ENCODE peak calls at places on chromosomes 4 and X, in six cellular contexts. K is A549, R is breast epithelium, W is transverse colon, U is HCT116, E is K562. V is an unnamed sample.

GRCh38 chr4:74583066-74583700 is 138.2 kb downstream of the AREG start:
- DNase-seq in E (no peak), W (no peak), U (no peak), K (no peak), R (no peak), V (no peak)

GRCh38 chrX:112735147-112735546 is 55.4 kb upstream of the LHFPL1 start:
- DNase-seq in E (no peak), W (no peak), U (no peak), R (no peak), K (no peak), V (no peak)

GRCh38 chrX:115960440-115961084 is 210.0 kb upstream of the AGTR2 start:
- DNase-seq in W (peak; percentile 76), K (no peak), U (no peak), E (no peak), R (no peak), V (no peak)

GRCh38 chrX:16215660-16216059 is 48.4 kb downstream of the MAGEB17 start:
- DNase-seq in K (no peak), U (no peak), R (no peak), E (no peak), W (no peak), V (no peak)

GRCh38 chr4:116233971-116234370 is 851.4 kb downstream of the TRAM1L1 start:
- DNase-seq in W (no peak), E (no peak), U (no peak), K (no peak), R (no peak), V (no peak)

GRCh38 chr4:171813195-171813955 is at the start of gene GALNTL6:
- DNase-seq in U (no peak), R (no peak), K (no peak), W (no peak), E (no peak), V (no peak)

GRCh38 chr4:100070868-100071267 is 119.4 kb downstream of the DDIT4L start:
- DNase-seq in W (no peak), R (no peak), K (no peak), U (no peak), E (no peak), V (no peak)

GRCh38 chrX:54043084-54043483 is 1.2 kb downstream of the PHF8 start:
- DNase-seq in R (no peak), K (no peak), E (no peak), W (no peak), U (no peak), V (no peak)

GRCh38 chrX:24241822-24242648 is 71.8 kb downstream of the SUPT20HL2 start:
- DNase-seq in R (no peak), W (no peak), U (no peak), E (peak; percentile 22), K (peak; percentile 48), V (no peak)

GRCh38 chrX:131649741-131650140 is 105.9 kb downstream of the OR13H1 start:
- DNase-seq in E (no peak), U (no peak), R (no peak), W (no peak), K (no peak), V (no peak)

GRCh38 chr4:8579526-8580320 is 469 bp upstream of the GPR78 start:
- DNase-seq in R (no peak), U (no peak), E (no peak), K (no peak), W (no peak), V (no peak)

GRCh38 chrX:103631145-103631544 is 2.4 kb downstream of the TCEAL1 start:
- DNase-seq in K (no peak), R (no peak), W (no peak), U (no peak), E (no peak), V (peak; percentile 30)

GRCh38 chr4:6926681-6927478 is 17.3 kb downstream of the TBC1D14 start:
- DNase-seq in W (peak; percentile 87), K (no peak), U (no peak), E (peak; percentile 80), R (no peak), V (peak; percentile 56)

GRCh38 chr4:4480685-4481393 is 61.0 kb downstream of the STX18 start:
- DNase-seq in E (no peak), K (no peak), R (no peak), W (no peak), U (no peak), V (no peak)

GRCh38 chrX:30196322-30196721 is 19.0 kb upstream of the MAGEB2 start:
- DNase-seq in K (peak; percentile 35), E (peak; percentile 42), U (peak; percentile 7), W (no peak), R (no peak), V (no peak)

GRCh38 chr4:143195581-143195980 is 10.9 kb downstream of the USP38 start:
- DNase-seq in E (no peak), U (no peak), W (no peak), K (no peak), R (no peak), V (no peak)

GRCh38 chr4:103996059-103996458 is 276.3 kb upstream of the TACR3 start:
- DNase-seq in E (no peak), W (no peak), U (peak; percentile 56), R (no peak), K (no peak), V (no peak)

GRCh38 chr4:139528377-139529005 is 27.5 kb downstream of the SETD7 start:
- DNase-seq in U (no peak), E (no peak), R (no peak), W (peak; percentile 62), K (no peak), V (peak; percentile 61)

GRCh38 chr4:101191302-101192098 is 155.8 kb downstream of the PPP3CA start:
- DNase-seq in W (peak; percentile 50), E (no peak), U (no peak), R (peak; percentile 56), K (no peak), V (peak; percentile 88)

GRCh38 chrX:3939967-3940610 is 226.6 kb upstream of the PRKX start:
- DNase-seq in R (no peak), K (no peak), W (no peak), U (peak; percentile 15), E (peak; percentile 3), V (no peak)

DNA sequence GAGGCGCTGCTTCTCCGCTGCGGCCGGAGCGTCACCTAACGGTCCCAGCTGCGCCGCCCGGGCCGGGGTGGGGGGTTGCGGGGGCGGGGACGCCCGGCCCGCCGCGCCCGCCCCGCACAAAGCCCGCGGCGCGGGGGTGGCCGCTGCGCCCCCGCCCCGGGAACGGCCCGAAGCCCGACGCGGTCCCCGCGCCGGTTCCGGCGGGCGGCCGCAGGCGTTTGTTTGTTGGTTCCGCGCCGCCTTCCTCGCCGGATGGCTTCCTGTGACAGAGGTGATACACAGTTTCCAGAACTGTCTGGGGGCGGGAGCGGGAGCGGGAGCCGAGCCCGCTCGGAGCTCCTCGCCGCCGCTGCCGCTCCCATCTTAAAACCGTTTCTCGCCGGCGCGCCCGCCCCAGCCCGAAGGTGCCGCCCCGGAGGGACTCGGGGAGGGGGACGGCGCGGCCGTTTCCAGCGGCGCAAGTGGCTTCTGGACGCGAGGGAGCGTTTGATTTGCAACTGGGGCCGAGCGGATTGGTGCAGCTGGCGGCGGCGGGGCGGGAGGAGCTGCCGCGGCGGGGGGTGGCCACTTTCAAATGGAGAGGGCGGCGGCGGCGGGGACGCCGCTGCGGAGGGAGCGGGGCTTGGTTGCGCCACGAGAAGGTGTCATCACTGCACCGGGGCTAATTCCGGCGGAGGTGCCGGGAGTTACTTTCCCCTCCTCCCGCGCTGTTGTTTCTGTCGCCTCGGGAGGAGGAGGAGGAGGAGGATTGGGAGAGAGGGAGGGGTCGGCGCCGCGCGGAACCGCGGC is 2.3 kb downstream of the JADE1 start:
- DNase-seq in R (peak; percentile 76), K (peak; percentile 68), W (peak; percentile 90), U (peak; percentile 76), E (peak; percentile 69), V (peak; percentile 90)
- TF ChIP-seq POLR2A in R (peak; percentile 41), K (peak; percentile 31), W (peak; percentile 63), U (peak; percentile 16), E (peak; percentile 79), V (peak; percentile 70)

GRCh38 chr4:86940920-86941460 is 6.2 kb downstream of the AFF1 start:
- DNase-seq in W (no peak), K (no peak), R (no peak), E (no peak), U (no peak), V (no peak)

GRCh38 chr4:86939737-86940141 is 4.9 kb downstream of the AFF1 start:
- DNase-seq in K (no peak), U (no peak), R (no peak), W (peak; percentile 47), E (no peak), V (no peak)

GRCh38 chr4:86940176-86940575 is 5.4 kb downstream of the AFF1 start:
- DNase-seq in W (no peak), R (no peak), K (no peak), E (no peak), U (no peak), V (no peak)

GRCh38 chr4:86935833-86936721 is 1.3 kb downstream of the AFF1 start:
- DNase-seq in E (peak; percentile 63), R (no peak), W (peak; percentile 87), U (peak; percentile 78), K (peak; percentile 74), V (peak; percentile 71)

DNA sequence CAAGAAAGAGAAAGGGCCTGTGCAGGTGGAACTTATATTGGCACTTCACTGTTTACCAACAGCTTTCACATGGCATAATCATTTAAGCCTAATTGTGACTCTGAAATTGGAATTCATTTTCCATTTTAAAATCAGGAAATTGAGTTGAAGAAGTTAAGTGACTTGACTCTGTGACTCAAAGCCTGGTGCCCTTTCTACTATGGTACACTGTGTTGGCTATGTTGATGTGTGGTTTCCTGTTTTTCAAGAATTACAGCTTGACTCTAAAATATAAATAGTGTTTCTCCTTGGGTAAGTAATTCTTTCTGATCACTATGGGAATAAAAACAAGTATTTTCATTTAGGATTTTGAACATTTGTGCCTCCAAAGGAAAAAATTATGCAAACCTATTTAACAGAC is 4.3 kb downstream of the AFF1 start:
- DNase-seq in K (no peak), E (no peak), U (no peak), R (no peak), W (no peak), V (no peak)
- H3K4me1 ChIP-seq in K (peaks cover 53% of the 10 kb centered on the region), E (peaks cover 45% of the 10 kb centered on the region), U (peaks cover 31% of the 10 kb centered on the region), R (peaks cover 17% of the 10 kb centered on the region), W (peaks cover 67% of the 10 kb centered on the region), V (no peaks in the 10 kb centered on the region)

GRCh38 chr4:124712417-124713212 is at the start of gene ANKRD50:
- DNase-seq in U (peak; percentile 81), E (peak; percentile 89), K (peak; percentile 64), R (peak; percentile 89), W (peak; percentile 86), V (peak; percentile 94)
- TF ChIP-seq POLR2A in U (peak; percentile 16), E (peak; percentile 89), K (peak; percentile 58), R (peak; percentile 73), W (peak; percentile 64), V (peak; percentile 76)

GRCh38 chrX:9354918-9355317 is 109.9 kb upstream of the TBL1X start:
- DNase-seq in U (no peak), R (no peak), W (no peak), E (no peak), K (no peak), V (no peak)

GRCh38 chrX:9352243-9352642 is 112.6 kb upstream of the TBL1X start:
- DNase-seq in U (no peak), R (no peak), K (no peak), E (no peak), W (no peak), V (no peak)

GRCh38 chrX:9352683-9353430 is 112.0 kb upstream of the TBL1X start:
- DNase-seq in U (no peak), K (no peak), W (peak; percentile 41), E (peak; percentile 36), R (no peak), V (no peak)

GRCh38 chrX:9351112-9351511 is 113.7 kb upstream of the TBL1X start:
- DNase-seq in R (no peak), W (no peak), E (no peak), K (no peak), U (no peak), V (no peak)

GRCh38 chrX:9349572-9350259 is 115.1 kb upstream of the TBL1X start:
- DNase-seq in U (no peak), W (no peak), E (no peak), K (no peak), R (no peak), V (no peak)
- H3K4me1 ChIP-seq in U (peaks cover 5% of the 10 kb centered on the region), W (no peaks in the 10 kb centered on the region), E (peaks cover 29% of the 10 kb centered on the region), K (peaks cover 31% of the 10 kb centered on the region), R (no peaks in the 10 kb centered on the region), V (no peaks in the 10 kb centered on the region)